ENCODE peak calls at places on chromosomes 16 and 17, in four cellular contexts. One of them, this sample, is unnamed.

GRCh38 chr17:76585649-76586593 is at the start of gene ST6GALNAC2:
- DNase-seq in HEK293T: peak
- DNase-seq in H1: no peak
- DNase-seq in GM12878: no peak
- DNase-seq in this sample: no peak

GRCh38 chr16:11250091-11250785 is 5.8 kb downstream of the SOCS1 start:
- DNase-seq in HEK293T: no peak
- DNase-seq in H1: no peak
- DNase-seq in GM12878: no peak
- DNase-seq in this sample: no peak

GRCh38 chr16:592518-593306 is 2.8 kb downstream of the RAB40C start:
- DNase-seq in HEK293T: peak
- DNase-seq in H1: no peak
- DNase-seq in GM12878: no peak
- DNase-seq in this sample: no peak

GRCh38 chr17:31724026-31724425 is 135.0 kb downstream of the COPRS start:
- DNase-seq in HEK293T: no peak
- DNase-seq in H1: no peak
- DNase-seq in GM12878: no peak
- DNase-seq in this sample: no peak

GRCh38 chr16:68319185-68319908 is 8.5 kb downstream of the PRMT7 start:
- DNase-seq in HEK293T: no peak
- DNase-seq in H1: no peak
- DNase-seq in GM12878: no peak
- DNase-seq in this sample: no peak

GRCh38 chr16:30649725-30650368 is 913 bp upstream of the PRR14 start:
- DNase-seq in HEK293T: no peak
- DNase-seq in H1: no peak
- DNase-seq in GM12878: no peak
- DNase-seq in this sample: no peak

GRCh38 chr16:58938856-58939255 is 204.7 kb upstream of the GOT2 start:
- DNase-seq in HEK293T: no peak
- DNase-seq in H1: no peak
- DNase-seq in GM12878: no peak
- DNase-seq in this sample: peak

GRCh38 chr17:19372004-19372365 is 6.3 kb upstream of the MAPK7 start:
- DNase-seq in HEK293T: no peak
- DNase-seq in H1: no peak
- DNase-seq in GM12878: no peak
- DNase-seq in this sample: no peak

GRCh38 chr16:24737391-24737871 is 8.0 kb downstream of the TNRC6A start:
- DNase-seq in HEK293T: no peak
- DNase-seq in H1: no peak
- DNase-seq in GM12878: no peak
- DNase-seq in this sample: no peak

GRCh38 chr16:89038221-89038721 is 55.4 kb upstream of the ACSF3 start:
- DNase-seq in HEK293T: no peak
- DNase-seq in H1: no peak
- DNase-seq in GM12878: no peak
- DNase-seq in this sample: no peak

GRCh38 chr16:88537864-88538263 is 32.3 kb upstream of the ZC3H18 start:
- DNase-seq in HEK293T: no peak
- DNase-seq in H1: no peak
- DNase-seq in GM12878: no peak
- DNase-seq in this sample: no peak

GRCh38 chr17:72120878-72121163 is at the start of gene SOX9:
- DNase-seq in HEK293T: peak
- DNase-seq in H1: peak
- DNase-seq in GM12878: peak
- DNase-seq in this sample: peak

GRCh38 chr17:47785538-47786123 is 36.0 kb downstream of the OSBPL7 start:
- DNase-seq in HEK293T: peak
- DNase-seq in H1: no peak
- DNase-seq in GM12878: no peak
- DNase-seq in this sample: no peak

GRCh38 chr17:76407509-76407908 is 23.1 kb downstream of the SPHK1 start:
- DNase-seq in HEK293T: no peak
- DNase-seq in H1: no peak
- DNase-seq in GM12878: no peak
- DNase-seq in this sample: no peak

GRCh38 chr16:23504453-23505179 is 5.7 kb downstream of the GGA2 start:
- DNase-seq in HEK293T: peak
- DNase-seq in H1: no peak
- DNase-seq in GM12878: peak
- DNase-seq in this sample: no peak

GRCh38 chr16:3182608-3183444 is 5.2 kb upstream of the OR1F1 start:
- DNase-seq in HEK293T: peak
- DNase-seq in H1: no peak
- DNase-seq in GM12878: no peak
- DNase-seq in this sample: no peak

GRCh38 chr17:67911038-67911782 is 85.1 kb downstream of the C17orf58 start:
- DNase-seq in HEK293T: no peak
- DNase-seq in H1: no peak
- DNase-seq in GM12878: no peak
- DNase-seq in this sample: no peak

GRCh38 chr16:49399594-49400364 is 26.2 kb downstream of the C16orf78 start:
- DNase-seq in HEK293T: no peak
- DNase-seq in H1: no peak
- DNase-seq in GM12878: peak
- DNase-seq in this sample: no peak

GRCh38 chr17:61450641-61451537 is 1.3 kb upstream of the TBX4 start:
- DNase-seq in HEK293T: no peak
- DNase-seq in H1: no peak
- DNase-seq in GM12878: no peak
- DNase-seq in this sample: no peak

GRCh38 chr16:3456374-3456773 is 12.9 kb downstream of the NAA60 start:
- DNase-seq in HEK293T: no peak
- DNase-seq in H1: no peak
- DNase-seq in GM12878: no peak
- DNase-seq in this sample: no peak

GRCh38 chr17:50632637-50633036 is 2.0 kb upstream of the ABCC3 start:
- DNase-seq in HEK293T: no peak
- DNase-seq in H1: no peak
- DNase-seq in GM12878: no peak
- DNase-seq in this sample: no peak

GRCh38 chr17:50631195-50631907 is 3.3 kb upstream of the ABCC3 start:
- DNase-seq in HEK293T: no peak
- DNase-seq in H1: no peak
- DNase-seq in GM12878: no peak
- DNase-seq in this sample: no peak

GRCh38 chr17:50631908-50632571 is 2.6 kb upstream of the ABCC3 start:
- DNase-seq in HEK293T: no peak
- DNase-seq in H1: no peak
- DNase-seq in GM12878: no peak
- DNase-seq in this sample: no peak

GRCh38 chr17:50629902-50630301 is 4.8 kb upstream of the ABCC3 start:
- DNase-seq in HEK293T: no peak
- DNase-seq in H1: no peak
- DNase-seq in GM12878: no peak
- DNase-seq in this sample: no peak

DNA sequence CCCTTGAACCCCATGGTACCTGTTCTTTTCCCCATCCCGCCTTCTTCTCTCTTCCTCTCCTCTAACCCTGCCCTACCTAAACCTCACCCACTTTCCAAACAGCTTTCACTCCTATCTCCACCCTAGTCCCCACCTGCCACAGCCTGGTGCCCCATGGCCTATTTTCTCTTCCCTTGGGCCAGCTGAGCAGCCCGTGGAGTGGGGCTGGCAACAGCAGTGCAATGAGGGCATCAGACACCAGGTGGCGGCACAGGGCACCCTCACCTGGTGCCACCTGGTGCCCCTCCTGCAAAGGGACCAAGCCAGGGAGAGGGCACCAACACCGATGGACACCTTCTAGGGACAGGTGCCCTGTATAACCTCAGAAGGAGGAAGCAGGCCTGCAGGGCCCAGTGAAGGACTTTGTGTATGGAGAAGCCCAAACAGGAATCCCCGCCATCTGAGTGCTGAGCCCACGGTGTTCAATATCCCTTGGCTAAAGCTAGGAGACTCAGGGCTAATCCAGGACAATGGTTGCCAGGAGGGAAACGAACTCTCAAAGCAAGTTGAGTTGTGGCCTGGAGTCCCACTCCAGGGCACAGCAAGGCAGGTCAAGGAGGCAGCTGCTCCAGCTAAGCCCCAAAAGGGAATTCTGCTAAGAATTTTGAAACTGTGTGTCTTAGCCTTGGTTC is 4.0 kb upstream of the ABCC3 start:
- DNase-seq in HEK293T: peak
- DNase-seq in H1: no peak
- DNase-seq in GM12878: no peak
- DNase-seq in this sample: no peak
- TF ChIP-seq SUZ12 in HEK293T: no peak
- TF ChIP-seq SUZ12 in H1: no peak
- TF ChIP-seq SUZ12 in GM12878: no peak
- TF ChIP-seq SUZ12 in this sample: no peak

DNA sequence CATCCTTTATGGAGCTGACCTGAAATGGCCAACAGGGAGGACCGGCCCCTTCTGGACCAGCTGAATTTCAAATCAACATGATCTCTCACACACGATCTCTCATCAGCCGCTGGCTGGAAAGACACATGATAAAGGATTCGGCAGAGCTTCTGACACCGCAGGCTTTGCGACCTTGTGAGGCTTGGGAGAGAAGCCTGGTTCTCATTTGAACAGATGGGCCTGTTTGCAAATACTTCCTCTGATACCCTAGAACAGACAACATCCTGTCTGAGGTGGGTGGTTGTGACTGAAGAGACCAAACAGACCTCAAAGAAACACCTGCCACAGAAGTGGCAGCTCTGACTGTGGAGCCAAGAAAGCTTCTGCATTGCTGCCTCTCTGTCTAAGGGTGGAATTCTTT is 77.9 kb upstream of the SDK2 start:
- DNase-seq in HEK293T: no peak
- DNase-seq in H1: no peak
- DNase-seq in GM12878: no peak
- DNase-seq in this sample: no peak
- TF ChIP-seq SUZ12 in HEK293T: no peak
- TF ChIP-seq SUZ12 in H1: no peak
- TF ChIP-seq SUZ12 in GM12878: no peak
- TF ChIP-seq SUZ12 in this sample: no peak

GRCh38 chr17:79224476-79224875 is 149.9 kb downstream of the ENGASE start:
- DNase-seq in HEK293T: no peak
- DNase-seq in H1: no peak
- DNase-seq in GM12878: no peak
- DNase-seq in this sample: no peak
- TF ChIP-seq SUZ12 in HEK293T: no peak
- TF ChIP-seq SUZ12 in H1: no peak
- TF ChIP-seq SUZ12 in GM12878: no peak
- TF ChIP-seq SUZ12 in this sample: no peak

GRCh38 chr17:42484304-42484703 is 25.6 kb downstream of the ATP6V0A1 start:
- DNase-seq in HEK293T: no peak
- DNase-seq in H1: no peak
- DNase-seq in GM12878: peak
- DNase-seq in this sample: no peak
- TF ChIP-seq SUZ12 in HEK293T: no peak
- TF ChIP-seq SUZ12 in H1: no peak
- TF ChIP-seq SUZ12 in GM12878: no peak
- TF ChIP-seq SUZ12 in this sample: no peak

GRCh38 chr16:8878523-8878911 is 3.6 kb upstream of the LITAFD start:
- DNase-seq in HEK293T: no peak
- DNase-seq in H1: no peak
- DNase-seq in GM12878: no peak
- DNase-seq in this sample: no peak
- TF ChIP-seq SUZ12 in HEK293T: no peak
- TF ChIP-seq SUZ12 in H1: no peak
- TF ChIP-seq SUZ12 in GM12878: no peak
- TF ChIP-seq SUZ12 in this sample: no peak

GRCh38 chr16:84039696-84040095 is 2.9 kb downstream of the SLC38A8 start:
- DNase-seq in HEK293T: no peak
- DNase-seq in H1: no peak
- DNase-seq in GM12878: no peak
- DNase-seq in this sample: no peak
- TF ChIP-seq SUZ12 in HEK293T: no peak
- TF ChIP-seq SUZ12 in H1: no peak
- TF ChIP-seq SUZ12 in GM12878: no peak
- TF ChIP-seq SUZ12 in this sample: no peak

GRCh38 chr16:14072360-14072759 is 1.2 kb downstream of the MRTFB start:
- DNase-seq in HEK293T: no peak
- DNase-seq in H1: no peak
- DNase-seq in GM12878: no peak
- DNase-seq in this sample: no peak

GRCh38 chr16:14069818-14070217 is 1.3 kb upstream of the MRTFB start:
- DNase-seq in HEK293T: no peak
- DNase-seq in H1: no peak
- DNase-seq in GM12878: no peak
- DNase-seq in this sample: no peak

GRCh38 chr16:14071576-14072271 is 605 bp downstream of the MRTFB start:
- DNase-seq in HEK293T: no peak
- DNase-seq in H1: no peak
- DNase-seq in GM12878: no peak
- DNase-seq in this sample: no peak

GRCh38 chr16:14070877-14071575 is at the start of gene MRTFB:
- DNase-seq in HEK293T: peak
- DNase-seq in H1: peak
- DNase-seq in GM12878: peak
- DNase-seq in this sample: peak

GRCh38 chr16:14070555-14070876 is 603 bp upstream of the MRTFB start:
- DNase-seq in HEK293T: no peak
- DNase-seq in H1: no peak
- DNase-seq in GM12878: no peak
- DNase-seq in this sample: no peak
- TF ChIP-seq SUZ12 in HEK293T: no peak
- TF ChIP-seq SUZ12 in H1: no peak
- TF ChIP-seq SUZ12 in GM12878: no peak
- TF ChIP-seq SUZ12 in this sample: no peak

GRCh38 chr17:37054894-37055293 is 106.1 kb downstream of the AATF start:
- DNase-seq in HEK293T: no peak
- DNase-seq in H1: no peak
- DNase-seq in GM12878: no peak
- DNase-seq in this sample: no peak

GRCh38 chr17:37051839-37052238 is 103.1 kb downstream of the AATF start:
- DNase-seq in HEK293T: no peak
- DNase-seq in H1: no peak
- DNase-seq in GM12878: no peak
- DNase-seq in this sample: no peak

GRCh38 chr17:37047631-37048104 is 98.9 kb downstream of the AATF start:
- DNase-seq in HEK293T: peak
- DNase-seq in H1: peak
- DNase-seq in GM12878: peak
- DNase-seq in this sample: peak

GRCh38 chr17:37048806-37049205 is 100.1 kb downstream of the AATF start:
- DNase-seq in HEK293T: no peak
- DNase-seq in H1: no peak
- DNase-seq in GM12878: no peak
- DNase-seq in this sample: no peak

DNA sequence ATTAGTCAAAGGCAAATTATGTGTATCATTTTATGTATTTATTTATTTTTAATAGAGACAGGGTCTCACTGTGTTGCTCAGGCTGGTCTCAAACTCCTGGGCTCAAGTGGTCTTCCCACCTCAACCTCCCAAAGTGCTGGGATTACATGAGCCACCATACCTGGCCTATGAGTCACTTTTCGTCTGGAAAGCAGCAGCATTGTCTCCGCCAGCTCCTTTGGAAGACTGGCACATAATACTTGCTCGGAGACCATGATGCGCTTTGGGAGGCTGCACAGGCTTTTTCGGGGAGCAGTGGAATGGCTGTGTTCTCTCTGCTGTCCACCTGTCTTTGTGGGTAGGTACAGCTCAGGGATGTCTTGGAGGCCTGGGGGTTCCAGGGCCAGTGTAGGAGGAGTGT is 102.2 kb downstream of the AATF start:
- DNase-seq in HEK293T: no peak
- DNase-seq in H1: no peak
- DNase-seq in GM12878: no peak
- DNase-seq in this sample: no peak
- TF ChIP-seq SUZ12 in HEK293T: no peak
- TF ChIP-seq SUZ12 in H1: no peak
- TF ChIP-seq SUZ12 in GM12878: no peak
- TF ChIP-seq SUZ12 in this sample: no peak